ENCODE peak calls at places on chromosome 19, in four cellular contexts. C is K562, S is H1, P is GM12878. G is an unnamed sample.

GRCh38 chr19:50963381-50963780 is 6.0 kb downstream of the KLK6 start:
- DNase-seq in C (no peak), S (no peak), P (no peak), G (no peak)

GRCh38 chr19:42282036-42282762 is 13.1 kb downstream of the CIC start:
- DNase-seq in C (no peak), S (no peak), P (no peak), G (no peak)

GRCh38 chr19:20287070-20287469 is 120.1 kb downstream of the ZNF486 start:
- DNase-seq in C (no peak), S (no peak), P (no peak), G (no peak)

GRCh38 chr19:6739884-6740588 is 556 bp downstream of the TRIP10 start:
- DNase-seq in C (peak), S (no peak), P (no peak), G (no peak)

GRCh38 chr19:17323973-17324327 is 10.7 kb downstream of the ANO8 start:
- DNase-seq in C (peak), S (no peak), P (no peak), G (no peak)

GRCh38 chr19:38718747-38719543 is 25.3 kb downstream of the CAPN12 start:
- DNase-seq in C (no peak), S (no peak), P (no peak), G (no peak)

GRCh38 chr19:50248826-50249225 is 45.4 kb downstream of the MYH14 start:
- DNase-seq in C (no peak), S (no peak), P (no peak), G (no peak)

GRCh38 chr19:58020129-58020528 is 13.7 kb upstream of the ZSCAN1 start:
- DNase-seq in C (no peak), S (no peak), P (no peak), G (no peak)

GRCh38 chr19:5145521-5146511 is 176.9 kb downstream of the KDM4B start:
- DNase-seq in C (no peak), S (no peak), P (no peak), G (no peak)

GRCh38 chr19:12944064-12944674 is 1.5 kb upstream of the RAD23A start:
- DNase-seq in C (peak), S (no peak), P (no peak), G (no peak)

GRCh38 chr19:33416307-33417215 is 43.1 kb downstream of the CEBPG start:
- DNase-seq in C (peak), S (peak), P (no peak), G (peak)

GRCh38 chr19:21022996-21023395 is 2.5 kb downstream of the ZNF430 start:
- DNase-seq in C (no peak), S (no peak), P (no peak), G (peak)

GRCh38 chr19:49887037-49887652 is 9.5 kb downstream of the IL4I1 start:
- DNase-seq in C (no peak), S (no peak), P (no peak), G (no peak)

GRCh38 chr19:13985771-13986347 is 20.3 kb downstream of the RFX1 start:
- DNase-seq in C (no peak), S (no peak), P (no peak), G (no peak)

GRCh38 chr19:38394488-38394887 is 6.0 kb downstream of the SPRED3 start:
- DNase-seq in C (no peak), S (peak), P (no peak), G (peak)

GRCh38 chr19:17041994-17042393 is 15.4 kb upstream of the CPAMD8 start:
- DNase-seq in C (no peak), S (no peak), P (no peak), G (no peak)

GRCh38 chr19:33220735-33221134 is 4.9 kb downstream of the SLC7A10 start:
- DNase-seq in C (no peak), S (no peak), P (no peak), G (no peak)

GRCh38 chr19:6809262-6809661 is 36.8 kb downstream of the VAV1 start:
- DNase-seq in C (no peak), S (no peak), P (no peak), G (no peak)

GRCh38 chr19:30344446-30345425 is 27.4 kb upstream of the ZNF536 start:
- DNase-seq in C (no peak), S (no peak), P (no peak), G (no peak)

GRCh38 chr19:1104452-1105216 is 840 bp downstream of the GPX4 start:
- DNase-seq in C (peak), S (no peak), P (no peak), G (peak)

GRCh38 chr19:42246143-42246868 is 3.9 kb upstream of the GSK3A start:
- DNase-seq in C (peak), S (no peak), P (no peak), G (no peak)

GRCh38 chr19:309206-309565 is 18.0 kb upstream of the PLPP2 start:
- DNase-seq in C (no peak), S (no peak), P (no peak), G (no peak)

GRCh38 chr19:54011507-54012211 is 20.2 kb downstream of the CACNG6 start:
- DNase-seq in C (no peak), S (no peak), P (no peak), G (no peak)

DNA sequence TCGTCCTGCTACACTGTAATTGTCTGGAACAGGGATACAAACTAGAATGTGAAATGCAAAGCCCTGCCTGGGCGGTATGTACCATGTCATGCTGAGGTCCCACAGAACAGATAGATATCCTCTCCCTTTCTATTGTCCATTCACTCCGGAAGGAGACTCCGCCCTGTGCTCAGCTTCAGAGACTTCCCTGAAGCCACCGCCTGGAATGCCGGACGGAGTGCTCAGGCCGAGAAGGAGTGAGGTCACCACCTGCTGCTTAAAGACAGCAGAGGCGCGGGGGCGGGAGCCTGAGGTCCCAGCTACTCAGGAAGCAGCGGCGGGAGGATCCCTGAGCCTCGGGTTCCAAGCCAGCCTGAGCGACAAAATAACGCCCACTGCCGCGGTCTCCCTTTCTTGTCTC is 890 bp upstream of the ZNF611 start:
- DNase-seq in C (no peak), S (peak), P (no peak), G (peak)
- TF ChIP-seq CHD2 in C (no peak), S (no peak), P (no peak), G (no peak)

DNA sequence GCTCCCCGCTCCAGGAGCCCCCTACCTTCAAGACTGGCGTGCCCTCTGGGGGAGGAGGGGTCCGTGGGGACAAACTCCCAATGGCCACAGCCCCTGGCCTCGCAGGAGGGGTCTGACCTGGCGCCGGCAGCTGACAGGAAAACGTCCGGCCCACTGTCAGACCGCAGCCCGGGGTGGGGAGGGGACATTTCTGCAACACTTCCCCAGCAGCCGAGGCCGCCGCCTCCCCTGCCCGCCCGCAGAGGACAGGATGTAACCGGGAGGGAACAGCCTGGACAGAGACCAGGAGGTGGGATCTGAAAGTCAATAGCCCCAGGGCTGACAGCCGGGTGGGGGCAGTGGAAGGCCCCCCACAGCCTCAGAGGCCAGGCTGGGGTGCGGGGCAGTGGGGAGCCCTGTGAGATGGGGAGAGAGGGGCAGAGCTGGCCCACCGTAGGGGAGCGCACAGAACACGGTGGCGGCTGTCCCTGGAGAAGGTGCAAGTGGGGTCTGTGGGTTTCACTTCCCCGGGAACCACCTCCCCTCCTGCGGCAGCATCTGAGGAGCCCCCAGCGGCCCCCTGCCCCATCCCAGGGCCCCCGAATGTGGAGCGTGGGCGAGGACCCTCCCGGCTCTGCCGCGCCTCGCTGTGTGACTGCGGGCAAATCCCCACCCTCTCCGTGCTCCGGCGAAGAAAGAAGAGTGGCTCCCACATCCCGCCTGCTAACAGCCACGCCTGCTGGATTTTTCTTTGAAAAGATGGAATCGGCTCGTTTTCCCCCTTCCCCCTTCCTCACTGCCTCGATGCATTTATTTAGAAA is at the start of gene PEAK3:
- DNase-seq in C (peak), S (no peak), P (no peak), G (no peak)
- TF ChIP-seq ZNF274 in C (no peak), S (no peak), P (no peak), G (no peak)

GRCh38 chr19:8457209-8457608 is 12.4 kb downstream of the HNRNPM start:
- DNase-seq in C (no peak), S (no peak), P (no peak), G (no peak)
- TF ChIP-seq CHD2 in C (no peak), S (no peak), P (no peak), G (no peak)

GRCh38 chr19:10388957-10389356 is 8.6 kb upstream of the TYK2 start:
- DNase-seq in C (peak), S (peak), P (peak), G (peak)
- TF ChIP-seq ZNF274 in C (no peak), S (no peak), P (no peak), G (no peak)

G was measured in HepG2.